ENCODE peak calls at places on chromosome 9, in nine cellular contexts. One of them, this sample, is unnamed.

GRCh38 chr9:126471084-126471611 is 142.6 kb upstream of the LMX1B start:
- DNase-seq in mammary epithelial cell: no peak
- DNase-seq in AG09309: peak; percentile 83
- DNase-seq in hippocampal formation: no peak
- DNase-seq in cardiac fibroblast: peak; percentile 51
- DNase-seq in GM18507: peak; percentile 12
- DNase-seq in sciatic nerve: peak; percentile 74
- DNase-seq in GM12892: no peak
- DNase-seq in GM19239: peak; percentile 45
- DNase-seq in this sample: no peak

GRCh38 chr9:121133104-121133816 is 58.5 kb downstream of the CNTRL start:
- DNase-seq in mammary epithelial cell: peak; percentile 51
- DNase-seq in AG09309: no peak
- DNase-seq in hippocampal formation: no peak
- DNase-seq in cardiac fibroblast: no peak
- DNase-seq in GM18507: no peak
- DNase-seq in sciatic nerve: peak; percentile 61
- DNase-seq in GM12892: no peak
- DNase-seq in GM19239: no peak
- DNase-seq in this sample: no peak

GRCh38 chr9:19113964-19114679 is 11.4 kb upstream of the HAUS6 start:
- DNase-seq in mammary epithelial cell: no peak
- DNase-seq in AG09309: no peak
- DNase-seq in hippocampal formation: no peak
- DNase-seq in cardiac fibroblast: peak; percentile 53
- DNase-seq in GM18507: no peak
- DNase-seq in sciatic nerve: no peak
- DNase-seq in GM12892: no peak
- DNase-seq in GM19239: no peak
- DNase-seq in this sample: no peak

GRCh38 chr9:13445123-13445522 is 165.6 kb upstream of the MPDZ start:
- DNase-seq in mammary epithelial cell: no peak
- DNase-seq in AG09309: no peak
- DNase-seq in hippocampal formation: no peak
- DNase-seq in cardiac fibroblast: peak; percentile 42
- DNase-seq in GM18507: no peak
- DNase-seq in sciatic nerve: no peak
- DNase-seq in GM12892: no peak
- DNase-seq in GM19239: no peak
- DNase-seq in this sample: no peak

GRCh38 chr9:120936011-120936763 is 9.6 kb upstream of the TRAF1 start:
- DNase-seq in mammary epithelial cell: peak; percentile 89
- DNase-seq in AG09309: peak; percentile 80
- DNase-seq in hippocampal formation: peak; percentile 74
- DNase-seq in cardiac fibroblast: peak; percentile 97
- DNase-seq in GM18507: peak; percentile 60
- DNase-seq in sciatic nerve: peak; percentile 98
- DNase-seq in GM12892: peak; percentile 56
- DNase-seq in GM19239: peak; percentile 51
- DNase-seq in this sample: peak; percentile 97

GRCh38 chr9:93308158-93308602 is 124.2 kb downstream of the WNK2 start:
- DNase-seq in mammary epithelial cell: no peak
- DNase-seq in AG09309: no peak
- DNase-seq in hippocampal formation: no peak
- DNase-seq in cardiac fibroblast: no peak
- DNase-seq in GM18507: no peak
- DNase-seq in sciatic nerve: peak; percentile 42
- DNase-seq in GM12892: no peak
- DNase-seq in GM19239: no peak
- DNase-seq in this sample: no peak

GRCh38 chr9:87201316-87201715 is 254.0 kb upstream of the GAS1 start:
- DNase-seq in mammary epithelial cell: no peak
- DNase-seq in AG09309: peak; percentile 60
- DNase-seq in hippocampal formation: no peak
- DNase-seq in cardiac fibroblast: peak; percentile 70
- DNase-seq in GM18507: no peak
- DNase-seq in sciatic nerve: no peak
- DNase-seq in GM12892: no peak
- DNase-seq in GM19239: no peak
- DNase-seq in this sample: no peak

GRCh38 chr9:137294684-137295312 is 7.3 kb downstream of the NRARP start:
- DNase-seq in mammary epithelial cell: peak; percentile 37
- DNase-seq in AG09309: no peak
- DNase-seq in hippocampal formation: no peak
- DNase-seq in cardiac fibroblast: peak; percentile 68
- DNase-seq in GM18507: no peak
- DNase-seq in sciatic nerve: no peak
- DNase-seq in GM12892: no peak
- DNase-seq in GM19239: no peak
- DNase-seq in this sample: no peak

GRCh38 chr9:107178302-107178701 is 104.8 kb upstream of the RAD23B start:
- DNase-seq in mammary epithelial cell: no peak
- DNase-seq in AG09309: no peak
- DNase-seq in hippocampal formation: no peak
- DNase-seq in cardiac fibroblast: no peak
- DNase-seq in GM18507: no peak
- DNase-seq in sciatic nerve: no peak
- DNase-seq in GM12892: no peak
- DNase-seq in GM19239: no peak
- DNase-seq in this sample: no peak

GRCh38 chr9:138098116-138098907 is 220.7 kb downstream of the CACNA1B start:
- DNase-seq in mammary epithelial cell: no peak
- DNase-seq in AG09309: no peak
- DNase-seq in hippocampal formation: no peak
- DNase-seq in cardiac fibroblast: no peak
- DNase-seq in GM18507: no peak
- DNase-seq in sciatic nerve: no peak
- DNase-seq in GM12892: no peak
- DNase-seq in GM19239: no peak
- DNase-seq in this sample: no peak

GRCh38 chr9:135711881-135712280 is 9.9 kb downstream of the KCNT1 start:
- DNase-seq in mammary epithelial cell: no peak
- DNase-seq in AG09309: no peak
- DNase-seq in hippocampal formation: no peak
- DNase-seq in cardiac fibroblast: no peak
- DNase-seq in GM18507: no peak
- DNase-seq in sciatic nerve: no peak
- DNase-seq in GM12892: no peak
- DNase-seq in GM19239: no peak
- DNase-seq in this sample: no peak

GRCh38 chr9:120905794-120906248 is 20.8 kb downstream of the TRAF1 start:
- DNase-seq in mammary epithelial cell: no peak
- DNase-seq in AG09309: no peak
- DNase-seq in hippocampal formation: no peak
- DNase-seq in cardiac fibroblast: no peak
- DNase-seq in GM18507: no peak
- DNase-seq in sciatic nerve: no peak
- DNase-seq in GM12892: no peak
- DNase-seq in GM19239: no peak
- DNase-seq in this sample: no peak

GRCh38 chr9:114513050-114513951 is 8.0 kb upstream of the WHRN start:
- DNase-seq in mammary epithelial cell: no peak
- DNase-seq in AG09309: no peak
- DNase-seq in hippocampal formation: no peak
- DNase-seq in cardiac fibroblast: no peak
- DNase-seq in GM18507: no peak
- DNase-seq in sciatic nerve: no peak
- DNase-seq in GM12892: no peak
- DNase-seq in GM19239: no peak
- DNase-seq in this sample: no peak

GRCh38 chr9:129544766-129545165 is 76.1 kb downstream of the C9orf50 start:
- DNase-seq in mammary epithelial cell: no peak
- DNase-seq in AG09309: peak; percentile 7
- DNase-seq in hippocampal formation: no peak
- DNase-seq in cardiac fibroblast: peak; percentile 18
- DNase-seq in GM18507: no peak
- DNase-seq in sciatic nerve: no peak
- DNase-seq in GM12892: no peak
- DNase-seq in GM19239: no peak
- DNase-seq in this sample: no peak

This sample was measured in sigmoid colon.